ENCODE peak calls at places on chromosomes 12 and 14, in nine cellular contexts. One of them, this sample, is unnamed.

GRCh38 chr14:20652996-20653975 is 11.8 kb upstream of the OR6S1 start:
- DNase-seq in HCT116: peak; percentile 91
- DNase-seq in stomach: no peak
- DNase-seq in thoracic aorta: no peak
- DNase-seq in endodermal cell: peak; percentile 96
- DNase-seq in tibial artery: no peak
- DNase-seq in OCI-LY7: no peak
- DNase-seq in neuronal stem cell: peak; percentile 72
- DNase-seq in CD8-positive, alpha-beta memory T cell: no peak
- DNase-seq in this sample: peak; percentile 91

GRCh38 chr12:55706840-55707671 is 648 bp downstream of the ITGA7 start:
- DNase-seq in HCT116: no peak
- DNase-seq in stomach: no peak
- DNase-seq in thoracic aorta: no peak
- DNase-seq in endodermal cell: peak; percentile 87
- DNase-seq in tibial artery: no peak
- DNase-seq in OCI-LY7: no peak
- DNase-seq in neuronal stem cell: no peak
- DNase-seq in CD8-positive, alpha-beta memory T cell: no peak
- DNase-seq in this sample: peak; percentile 55

GRCh38 chr12:94180558-94181296 is 32.4 kb downstream of the PLXNC1 start:
- DNase-seq in HCT116: no peak
- DNase-seq in stomach: no peak
- DNase-seq in thoracic aorta: no peak
- DNase-seq in endodermal cell: no peak
- DNase-seq in tibial artery: no peak
- DNase-seq in OCI-LY7: no peak
- DNase-seq in neuronal stem cell: no peak
- DNase-seq in CD8-positive, alpha-beta memory T cell: peak; percentile 33
- DNase-seq in this sample: no peak

GRCh38 chr12:23083267-23083666 is 458.3 kb downstream of the ETNK1 start:
- DNase-seq in HCT116: no peak
- DNase-seq in stomach: no peak
- DNase-seq in thoracic aorta: no peak
- DNase-seq in endodermal cell: no peak
- DNase-seq in tibial artery: no peak
- DNase-seq in OCI-LY7: no peak
- DNase-seq in neuronal stem cell: no peak
- DNase-seq in CD8-positive, alpha-beta memory T cell: no peak
- DNase-seq in this sample: no peak

GRCh38 chr14:93984987-93985410 is 8.6 kb upstream of the ASB2 start:
- DNase-seq in HCT116: peak; percentile 60
- DNase-seq in stomach: no peak
- DNase-seq in thoracic aorta: no peak
- DNase-seq in endodermal cell: peak; percentile 88
- DNase-seq in tibial artery: peak; percentile 38
- DNase-seq in OCI-LY7: no peak
- DNase-seq in neuronal stem cell: peak; percentile 9
- DNase-seq in CD8-positive, alpha-beta memory T cell: no peak
- DNase-seq in this sample: peak; percentile 31

GRCh38 chr12:20212658-20213387 is 155.5 kb upstream of the PDE3A start:
- DNase-seq in HCT116: peak; percentile 82
- DNase-seq in stomach: peak; percentile 31
- DNase-seq in thoracic aorta: peak; percentile 53
- DNase-seq in endodermal cell: peak; percentile 92
- DNase-seq in tibial artery: peak; percentile 91
- DNase-seq in OCI-LY7: no peak
- DNase-seq in neuronal stem cell: peak; percentile 96
- DNase-seq in CD8-positive, alpha-beta memory T cell: no peak
- DNase-seq in this sample: peak; percentile 99

GRCh38 chr12:24014240-24014639 is 64.8 kb upstream of the SOX5 start:
- DNase-seq in HCT116: no peak
- DNase-seq in stomach: no peak
- DNase-seq in thoracic aorta: no peak
- DNase-seq in endodermal cell: no peak
- DNase-seq in tibial artery: no peak
- DNase-seq in OCI-LY7: no peak
- DNase-seq in neuronal stem cell: peak; percentile 35
- DNase-seq in CD8-positive, alpha-beta memory T cell: no peak
- DNase-seq in this sample: no peak

GRCh38 chr12:116606397-116606796 is 47.2 kb downstream of the MAP1LC3B2 start:
- DNase-seq in HCT116: no peak
- DNase-seq in stomach: no peak
- DNase-seq in thoracic aorta: no peak
- DNase-seq in endodermal cell: no peak
- DNase-seq in tibial artery: no peak
- DNase-seq in OCI-LY7: no peak
- DNase-seq in neuronal stem cell: no peak
- DNase-seq in CD8-positive, alpha-beta memory T cell: no peak
- DNase-seq in this sample: no peak

GRCh38 chr12:1367731-1368285 is 226.6 kb downstream of the FBXL14 start:
- DNase-seq in HCT116: no peak
- DNase-seq in stomach: no peak
- DNase-seq in thoracic aorta: no peak
- DNase-seq in endodermal cell: no peak
- DNase-seq in tibial artery: no peak
- DNase-seq in OCI-LY7: no peak
- DNase-seq in neuronal stem cell: no peak
- DNase-seq in CD8-positive, alpha-beta memory T cell: no peak
- DNase-seq in this sample: no peak

GRCh38 chr12:32367381-32367780 is 32.0 kb upstream of the FGD4 start:
- DNase-seq in HCT116: no peak
- DNase-seq in stomach: no peak
- DNase-seq in thoracic aorta: no peak
- DNase-seq in endodermal cell: peak; percentile 39
- DNase-seq in tibial artery: no peak
- DNase-seq in OCI-LY7: no peak
- DNase-seq in neuronal stem cell: no peak
- DNase-seq in CD8-positive, alpha-beta memory T cell: no peak
- DNase-seq in this sample: no peak

GRCh38 chr14:101960225-101960624 is 4.1 kb upstream of the DYNC1H1 start:
- DNase-seq in HCT116: no peak
- DNase-seq in stomach: no peak
- DNase-seq in thoracic aorta: no peak
- DNase-seq in endodermal cell: peak; percentile 81
- DNase-seq in tibial artery: no peak
- DNase-seq in OCI-LY7: peak; percentile 60
- DNase-seq in neuronal stem cell: no peak
- DNase-seq in CD8-positive, alpha-beta memory T cell: no peak
- DNase-seq in this sample: peak; percentile 70

GRCh38 chr14:104745431-104745830 is 7.5 kb upstream of the SIVA1 start:
- DNase-seq in HCT116: no peak
- DNase-seq in stomach: no peak
- DNase-seq in thoracic aorta: no peak
- DNase-seq in endodermal cell: no peak
- DNase-seq in tibial artery: no peak
- DNase-seq in OCI-LY7: no peak
- DNase-seq in neuronal stem cell: no peak
- DNase-seq in CD8-positive, alpha-beta memory T cell: no peak
- DNase-seq in this sample: no peak

GRCh38 chr14:50047274-50047676 is 69.1 kb downstream of the VCPKMT start:
- DNase-seq in HCT116: no peak
- DNase-seq in stomach: peak; percentile 41
- DNase-seq in thoracic aorta: no peak
- DNase-seq in endodermal cell: no peak
- DNase-seq in tibial artery: peak; percentile 31
- DNase-seq in OCI-LY7: peak; percentile 76
- DNase-seq in neuronal stem cell: no peak
- DNase-seq in CD8-positive, alpha-beta memory T cell: no peak
- DNase-seq in this sample: no peak

GRCh38 chr12:321606-322326 is 59.1 kb upstream of the SLC6A13 start:
- DNase-seq in HCT116: peak; percentile 3
- DNase-seq in stomach: no peak
- DNase-seq in thoracic aorta: no peak
- DNase-seq in endodermal cell: no peak
- DNase-seq in tibial artery: no peak
- DNase-seq in OCI-LY7: peak; percentile 7
- DNase-seq in neuronal stem cell: no peak
- DNase-seq in CD8-positive, alpha-beta memory T cell: no peak
- DNase-seq in this sample: no peak

GRCh38 chr14:60984225-60984624 is 3.2 kb downstream of the SLC38A6 start:
- DNase-seq in HCT116: no peak
- DNase-seq in stomach: no peak
- DNase-seq in thoracic aorta: no peak
- DNase-seq in endodermal cell: no peak
- DNase-seq in tibial artery: no peak
- DNase-seq in OCI-LY7: no peak
- DNase-seq in neuronal stem cell: no peak
- DNase-seq in CD8-positive, alpha-beta memory T cell: no peak
- DNase-seq in this sample: no peak

GRCh38 chr14:31696378-31696777 is 135.2 kb downstream of the NUBPL start:
- DNase-seq in HCT116: no peak
- DNase-seq in stomach: no peak
- DNase-seq in thoracic aorta: no peak
- DNase-seq in endodermal cell: no peak
- DNase-seq in tibial artery: no peak
- DNase-seq in OCI-LY7: no peak
- DNase-seq in neuronal stem cell: no peak
- DNase-seq in CD8-positive, alpha-beta memory T cell: no peak
- DNase-seq in this sample: no peak

GRCh38 chr12:4417471-4417870 is 28.1 kb downstream of the FGF6 start:
- DNase-seq in HCT116: no peak
- DNase-seq in stomach: no peak
- DNase-seq in thoracic aorta: no peak
- DNase-seq in endodermal cell: peak; percentile 64
- DNase-seq in tibial artery: no peak
- DNase-seq in OCI-LY7: no peak
- DNase-seq in neuronal stem cell: peak; percentile 33
- DNase-seq in CD8-positive, alpha-beta memory T cell: no peak
- DNase-seq in this sample: no peak

GRCh38 chr14:75518625-75519024 is 3.6 kb upstream of the BATF start:
- DNase-seq in HCT116: peak; percentile 12
- DNase-seq in stomach: no peak
- DNase-seq in thoracic aorta: no peak
- DNase-seq in endodermal cell: peak; percentile 89
- DNase-seq in tibial artery: no peak
- DNase-seq in OCI-LY7: peak; percentile 54
- DNase-seq in neuronal stem cell: no peak
- DNase-seq in CD8-positive, alpha-beta memory T cell: no peak
- DNase-seq in this sample: no peak
- H3K4me1 ChIP-seq in HCT116: no peaks in the 10 kb centered on the region
- H3K4me1 ChIP-seq in stomach: peaks cover 25% of the 10 kb centered on the region
- H3K4me1 ChIP-seq in thoracic aorta: no peaks in the 10 kb centered on the region
- H3K4me1 ChIP-seq in endodermal cell: peaks cover 14% of the 10 kb centered on the region
- H3K4me1 ChIP-seq in tibial artery: peaks cover 8% of the 10 kb centered on the region
- H3K4me1 ChIP-seq in OCI-LY7: peaks cover 36% of the 10 kb centered on the region
- H3K4me1 ChIP-seq in neuronal stem cell: peaks cover 5% of the 10 kb centered on the region
- H3K4me1 ChIP-seq in CD8-positive, alpha-beta memory T cell: peaks cover 53% of the 10 kb centered on the region
- H3K4me1 ChIP-seq in this sample: no peaks in the 10 kb centered on the region

GRCh38 chr12:50732591-50732990 is 31.3 kb upstream of the ATF1 start:
- DNase-seq in HCT116: peak; percentile 3
- DNase-seq in stomach: no peak
- DNase-seq in thoracic aorta: no peak
- DNase-seq in endodermal cell: no peak
- DNase-seq in tibial artery: no peak
- DNase-seq in OCI-LY7: no peak
- DNase-seq in neuronal stem cell: no peak
- DNase-seq in CD8-positive, alpha-beta memory T cell: no peak
- DNase-seq in this sample: no peak
- H3K36me3 ChIP-seq in HCT116: peaks cover 21% of the 10 kb centered on the region
- H3K36me3 ChIP-seq in stomach: peaks cover 98% of the 10 kb centered on the region
- H3K36me3 ChIP-seq in thoracic aorta: peaks cover 35% of the 10 kb centered on the region
- H3K36me3 ChIP-seq in endodermal cell: peaks cover 70% of the 10 kb centered on the region
- H3K36me3 ChIP-seq in tibial artery: peaks cover 74% of the 10 kb centered on the region
- H3K36me3 ChIP-seq in OCI-LY7: peaks cover 50% of the 10 kb centered on the region
- H3K36me3 ChIP-seq in neuronal stem cell: peaks cover 21% of the 10 kb centered on the region
- H3K36me3 ChIP-seq in CD8-positive, alpha-beta memory T cell: peaks cover 50% of the 10 kb centered on the region
- H3K36me3 ChIP-seq in this sample: peaks cover 50% of the 10 kb centered on the region

GRCh38 chr12:90871697-90872096 is 83.3 kb downstream of the CCER1 start:
- DNase-seq in HCT116: no peak
- DNase-seq in stomach: no peak
- DNase-seq in thoracic aorta: no peak
- DNase-seq in endodermal cell: no peak
- DNase-seq in tibial artery: no peak
- DNase-seq in OCI-LY7: no peak
- DNase-seq in neuronal stem cell: no peak
- DNase-seq in CD8-positive, alpha-beta memory T cell: no peak
- DNase-seq in this sample: no peak

GRCh38 chr12:90868626-90869025 is 86.3 kb downstream of the CCER1 start:
- DNase-seq in HCT116: no peak
- DNase-seq in stomach: no peak
- DNase-seq in thoracic aorta: no peak
- DNase-seq in endodermal cell: no peak
- DNase-seq in tibial artery: no peak
- DNase-seq in OCI-LY7: no peak
- DNase-seq in neuronal stem cell: no peak
- DNase-seq in CD8-positive, alpha-beta memory T cell: no peak
- DNase-seq in this sample: no peak
- H3K4me1 ChIP-seq in HCT116: no peaks in the 10 kb centered on the region
- H3K4me1 ChIP-seq in stomach: no peaks in the 10 kb centered on the region
- H3K4me1 ChIP-seq in thoracic aorta: no peaks in the 10 kb centered on the region
- H3K4me1 ChIP-seq in endodermal cell: no peaks in the 10 kb centered on the region
- H3K4me1 ChIP-seq in tibial artery: no peaks in the 10 kb centered on the region
- H3K4me1 ChIP-seq in OCI-LY7: no peaks in the 10 kb centered on the region
- H3K4me1 ChIP-seq in neuronal stem cell: no peaks in the 10 kb centered on the region
- H3K4me1 ChIP-seq in CD8-positive, alpha-beta memory T cell: no peaks in the 10 kb centered on the region
- H3K4me1 ChIP-seq in this sample: no peaks in the 10 kb centered on the region

GRCh38 chr14:67782090-67782489 is 34.3 kb downstream of the ZFYVE26 start:
- DNase-seq in HCT116: no peak
- DNase-seq in stomach: no peak
- DNase-seq in thoracic aorta: no peak
- DNase-seq in endodermal cell: no peak
- DNase-seq in tibial artery: no peak
- DNase-seq in OCI-LY7: no peak
- DNase-seq in neuronal stem cell: no peak
- DNase-seq in CD8-positive, alpha-beta memory T cell: no peak
- DNase-seq in this sample: no peak

GRCh38 chr14:67785270-67786109 is 30.9 kb downstream of the ZFYVE26 start:
- DNase-seq in HCT116: no peak
- DNase-seq in stomach: no peak
- DNase-seq in thoracic aorta: no peak
- DNase-seq in endodermal cell: no peak
- DNase-seq in tibial artery: no peak
- DNase-seq in OCI-LY7: no peak
- DNase-seq in neuronal stem cell: no peak
- DNase-seq in CD8-positive, alpha-beta memory T cell: no peak
- DNase-seq in this sample: no peak

GRCh38 chr14:67787673-67788072 is 28.7 kb downstream of the ZFYVE26 start:
- DNase-seq in HCT116: no peak
- DNase-seq in stomach: no peak
- DNase-seq in thoracic aorta: no peak
- DNase-seq in endodermal cell: no peak
- DNase-seq in tibial artery: no peak
- DNase-seq in OCI-LY7: no peak
- DNase-seq in neuronal stem cell: no peak
- DNase-seq in CD8-positive, alpha-beta memory T cell: no peak
- DNase-seq in this sample: no peak

DNA sequence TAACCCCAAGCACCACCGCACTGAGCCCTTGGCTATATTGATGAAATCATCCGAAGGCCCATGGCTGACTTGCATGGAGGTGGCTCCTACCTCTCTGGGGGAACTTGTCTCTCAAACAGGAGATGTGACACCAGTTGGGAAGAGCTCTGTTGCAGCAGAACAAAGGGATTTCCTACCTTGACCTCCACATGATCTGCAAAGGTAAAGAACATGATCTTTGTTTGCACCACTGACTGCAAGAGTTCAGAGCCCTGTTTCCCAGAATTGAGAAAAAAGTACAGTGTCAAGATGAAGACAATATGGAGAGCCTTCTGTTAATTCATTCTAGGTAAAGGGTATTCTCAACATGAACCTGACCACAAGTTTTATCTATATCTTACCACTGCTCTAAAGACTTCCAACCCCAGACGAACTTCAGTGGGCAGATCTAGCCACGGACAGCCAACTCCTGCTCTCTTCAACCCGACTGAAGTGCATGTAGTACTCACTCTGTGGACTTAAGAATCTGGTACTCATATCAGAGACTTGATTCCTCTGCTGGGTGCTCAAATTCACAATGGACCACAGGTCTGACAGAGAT is 32.1 kb downstream of the ZFYVE26 start:
- DNase-seq in HCT116: no peak
- DNase-seq in stomach: no peak
- DNase-seq in thoracic aorta: no peak
- DNase-seq in endodermal cell: no peak
- DNase-seq in tibial artery: no peak
- DNase-seq in OCI-LY7: no peak
- DNase-seq in neuronal stem cell: no peak
- DNase-seq in CD8-positive, alpha-beta memory T cell: no peak
- DNase-seq in this sample: no peak
- H3K36me3 ChIP-seq in HCT116: peaks cover 18% of the 10 kb centered on the region
- H3K36me3 ChIP-seq in stomach: peaks cover 100% of the 10 kb centered on the region
- H3K36me3 ChIP-seq in thoracic aorta: peaks cover 86% of the 10 kb centered on the region
- H3K36me3 ChIP-seq in endodermal cell: peaks cover 91% of the 10 kb centered on the region
- H3K36me3 ChIP-seq in tibial artery: peaks cover 98% of the 10 kb centered on the region
- H3K36me3 ChIP-seq in OCI-LY7: peaks cover 92% of the 10 kb centered on the region
- H3K36me3 ChIP-seq in neuronal stem cell: peaks cover 40% of the 10 kb centered on the region
- H3K36me3 ChIP-seq in CD8-positive, alpha-beta memory T cell: peaks cover 56% of the 10 kb centered on the region
- H3K36me3 ChIP-seq in this sample: peaks cover 69% of the 10 kb centered on the region

This sample was measured in HAP-1.